ENCODE peak calls at places on chromosomes 4 and X, in eight cellular contexts. A, C, G, U, X, O, Z and F are unnamed samples.

GRCh38 chrX:43882294-43882681 is at the start of gene MAOB:
- DNase-seq in A (no peak), C (no peak), G (peak), U (no peak), X (peak), O (peak), Z (no peak), F (peak)

GRCh38 chr4:61828960-61829359 is 628.8 kb downstream of the ADGRL3 start:
- DNase-seq in A (no peak), C (no peak), G (no peak), U (no peak), X (no peak), O (no peak), Z (no peak), F (no peak)

GRCh38 chr4:4605849-4606248 is 64.0 kb upstream of the STX18 start:
- DNase-seq in A (no peak), C (no peak), G (no peak), U (no peak), X (no peak), O (no peak), Z (no peak), F (no peak)

GRCh38 chr4:1590244-1590643 is 93.9 kb downstream of the FAM53A start:
- DNase-seq in A (no peak), C (no peak), G (no peak), U (no peak), X (peak), O (peak), Z (no peak), F (peak)

GRCh38 chr4:173333658-173334084 is 487 bp downstream of the HMGB2 start:
- DNase-seq in A (peak), C (no peak), G (peak), U (peak), X (no peak), O (peak), Z (peak), F (peak)

GRCh38 chr4:77821775-77822174 is 2.6 kb upstream of the CNOT6L start:
- DNase-seq in A (no peak), C (no peak), G (no peak), U (peak), X (no peak), O (no peak), Z (no peak), F (no peak)

GRCh38 chr4:141109983-141110382 is 23.3 kb downstream of the RNF150 start:
- DNase-seq in A (no peak), C (no peak), G (no peak), U (no peak), X (no peak), O (peak), Z (no peak), F (peak)

GRCh38 chr4:118280501-118281218 is 72.1 kb downstream of the PRSS12 start:
- DNase-seq in A (peak), C (no peak), G (peak), U (peak), X (peak), O (peak), Z (no peak), F (peak)

GRCh38 chr4:67371563-67371962 is 173.7 kb downstream of the CENPC start:
- DNase-seq in A (no peak), C (no peak), G (no peak), U (no peak), X (no peak), O (no peak), Z (no peak), F (no peak)

GRCh38 chr4:130722370-130722769 is 1626.4 kb downstream of the C4orf33 start:
- DNase-seq in A (no peak), C (no peak), G (no peak), U (no peak), X (no peak), O (no peak), Z (no peak), F (no peak)